ENCODE peak calls at places on chromosome 3, in nine cellular contexts. H is transverse colon, V is esophagus muscularis mucosa, M is endothelial cell of umbilical vein, K is stomach, N is GM23338, T is Panc1, F is K562, D is prostate gland. W is an unnamed sample.

GRCh38 chr3:33886015-33886414 is 87.6 kb downstream of the PDCD6IP start:
- DNase-seq in M (no peak), N (no peak), K (no peak), F (no peak), V (no peak), H (no peak), T (no peak), D (no peak), W (no peak)

GRCh38 chr3:66450389-66451022 is 50.3 kb downstream of the LRIG1 start:
- DNase-seq in F (no peak), N (no peak), V (no peak), D (peak; percentile 87), H (peak; percentile 57), K (peak; percentile 76), M (peak; percentile 91), T (no peak), W (no peak)

GRCh38 chr3:142003291-142003690 is 126.8 kb downstream of the ATP1B3 start:
- DNase-seq in M (no peak), H (no peak), T (no peak), N (no peak), V (no peak), D (no peak), K (no peak), F (no peak), W (no peak)

GRCh38 chr3:96202181-96202580 is 612.2 kb upstream of the EPHA6 start:
- DNase-seq in T (no peak), F (no peak), D (no peak), H (no peak), K (no peak), M (no peak), V (no peak), N (no peak), W (no peak)

GRCh38 chr3:174219738-174220137 is 639.4 kb upstream of the NAALADL2 start:
- DNase-seq in M (no peak), K (no peak), T (peak; percentile 4), D (no peak), F (no peak), N (peak; percentile 17), V (no peak), H (no peak), W (no peak)

GRCh38 chr3:153165211-153165815 is 3.3 kb downstream of the RAP2B start:
- DNase-seq in H (no peak), T (no peak), V (no peak), K (no peak), F (no peak), N (peak; percentile 13), M (peak; percentile 80), D (no peak), W (no peak)

GRCh38 chr3:17290894-17291293 is 406.1 kb downstream of the PLCL2 start:
- DNase-seq in F (no peak), M (no peak), H (no peak), D (no peak), T (no peak), K (no peak), N (no peak), V (no peak), W (no peak)

GRCh38 chr3:9180764-9181117 is 68.7 kb downstream of the SRGAP3 start:
- DNase-seq in K (no peak), D (no peak), H (no peak), N (no peak), V (no peak), M (no peak), F (no peak), T (no peak), W (no peak)

GRCh38 chr3:99862208-99862607 is 44.5 kb downstream of the CMSS1 start:
- DNase-seq in V (no peak), D (no peak), K (no peak), T (no peak), H (no peak), F (no peak), M (peak; percentile 51), N (no peak), W (no peak)

GRCh38 chr3:99858461-99858860 is 40.8 kb downstream of the CMSS1 start:
- DNase-seq in V (no peak), T (no peak), F (no peak), K (no peak), M (no peak), H (no peak), N (no peak), D (no peak), W (no peak)

GRCh38 chr3:99861216-99861615 is 43.6 kb downstream of the CMSS1 start:
- DNase-seq in T (no peak), H (no peak), N (no peak), V (no peak), K (no peak), D (no peak), F (no peak), M (no peak), W (no peak)

GRCh38 chr3:99857278-99857677 is 39.6 kb downstream of the CMSS1 start:
- DNase-seq in N (no peak), M (no peak), T (no peak), V (no peak), F (no peak), K (no peak), H (no peak), D (no peak), W (no peak)

GRCh38 chr3:99859855-99860254 is 42.2 kb downstream of the CMSS1 start:
- DNase-seq in H (no peak), M (peak; percentile 32), T (peak; percentile 79), V (no peak), K (no peak), D (no peak), N (no peak), F (no peak), W (no peak)
- TF ChIP-seq POLR2AphosphoS5 in H (peak; percentile 87), M (no peak), T (no peak), V (peak; percentile 88), K (peak; percentile 56), D (no peak), N (no peak), F (no peak), W (no peak)

GRCh38 chr3:51720292-51721061 is 13.6 kb downstream of the GRM2 start:
- DNase-seq in F (no peak), T (no peak), M (no peak), D (no peak), K (no peak), H (no peak), N (no peak), V (peak; percentile 47), W (no peak)

GRCh38 chr3:51717947-51718346 is 11.1 kb downstream of the GRM2 start:
- DNase-seq in H (no peak), M (no peak), F (no peak), N (no peak), V (peak; percentile 83), T (no peak), D (no peak), K (no peak), W (no peak)

GRCh38 chr3:51719413-51720025 is 12.7 kb downstream of the GRM2 start:
- DNase-seq in K (no peak), V (no peak), N (peak; percentile 37), T (no peak), H (no peak), F (peak; percentile 16), M (no peak), D (no peak), W (no peak)

GRCh38 chr3:51717446-51717845 is 10.6 kb downstream of the GRM2 start:
- DNase-seq in N (no peak), D (no peak), H (no peak), F (no peak), K (no peak), M (no peak), T (no peak), V (peak; percentile 64), W (no peak)

DNA sequence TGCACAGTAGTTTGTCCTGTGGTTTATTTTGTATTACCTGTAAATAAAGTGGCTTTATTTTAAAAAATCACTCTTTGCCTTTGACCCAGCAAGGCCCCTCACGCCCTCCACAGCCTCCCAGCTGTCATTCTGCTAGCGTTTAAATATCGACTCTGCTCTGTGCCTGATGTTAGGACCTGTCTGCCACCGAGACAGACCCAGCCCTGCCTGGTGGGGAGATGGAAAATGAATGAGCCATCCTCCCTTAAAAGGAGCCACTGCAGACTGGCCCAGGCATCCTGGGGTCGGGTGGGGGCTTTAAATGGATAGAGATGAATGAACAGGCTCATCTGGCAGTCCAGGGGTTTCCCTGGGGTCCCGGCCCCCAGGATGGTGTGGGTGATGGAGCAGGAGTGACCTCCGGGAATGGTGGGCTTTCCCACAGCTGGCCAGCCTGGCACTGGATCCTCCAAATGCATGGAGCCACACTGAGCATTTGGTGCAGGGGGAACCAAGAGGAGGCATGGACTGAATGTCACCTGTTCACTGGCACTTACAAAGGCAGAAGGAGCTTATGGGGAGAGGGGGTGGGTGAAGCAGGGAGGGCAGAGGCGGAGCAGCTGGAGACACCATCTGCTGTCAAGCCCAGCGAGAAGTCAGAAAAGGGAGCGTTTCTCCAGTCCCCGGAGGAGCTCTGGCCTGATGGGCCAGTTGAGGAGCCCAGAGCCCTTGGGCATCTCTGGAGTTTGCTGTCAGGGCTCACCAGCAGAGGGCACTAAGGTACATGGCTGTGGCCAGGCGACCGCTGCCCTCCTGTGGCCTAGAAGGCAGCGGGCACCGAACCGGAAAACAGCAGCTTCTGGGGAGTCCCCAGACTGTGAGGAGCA is 11.9 kb downstream of the GRM2 start:
- DNase-seq in F (peak; percentile 57), T (peak; percentile 27), V (peak; percentile 50), M (peak; percentile 30), K (peak; percentile 81), D (no peak), N (peak; percentile 93), H (peak; percentile 73), W (no peak)
- TF ChIP-seq CTCF in F (peak; percentile 100), T (peak; percentile 86), V (peak; percentile 49), M (peak; percentile 84), K (peak; percentile 66), D (peak; percentile 39), N (peak; percentile 90), H (peak; percentile 67), W (peak; percentile 66)

DNA sequence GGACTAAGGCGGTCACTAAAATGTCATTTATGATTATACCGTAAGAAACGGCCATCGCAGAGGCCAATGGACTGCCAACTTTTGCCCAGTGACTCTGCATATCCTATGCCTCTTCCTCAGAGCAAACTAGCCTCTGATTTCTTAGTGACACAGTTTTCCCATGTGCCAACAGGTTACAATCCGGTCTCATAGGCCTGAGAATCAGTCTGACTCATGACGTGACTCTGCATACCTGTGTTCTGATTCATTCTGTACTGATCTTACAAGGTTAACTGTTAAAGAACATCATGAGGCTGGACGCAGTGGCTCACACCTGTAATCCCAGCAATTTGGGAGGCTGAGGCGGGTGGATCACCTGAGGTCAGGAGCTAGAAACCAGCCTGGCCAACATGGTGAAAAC is 17.8 kb downstream of the RUBCN start:
- DNase-seq in M (peak; percentile 39), T (peak; percentile 100), H (no peak), N (no peak), K (no peak), D (no peak), V (no peak), F (no peak), W (no peak)
- TF ChIP-seq POLR2AphosphoS5 in M (no peak), T (no peak), H (no peak), N (no peak), K (no peak), D (no peak), V (no peak), F (no peak), W (no peak)

GRCh38 chr3:123880998-123881561 is 3.1 kb downstream of the MYLK start:
- DNase-seq in H (no peak), T (no peak), N (peak; percentile 73), F (no peak), V (peak; percentile 87), K (no peak), D (no peak), M (peak; percentile 40), W (no peak)

GRCh38 chr3:123877965-123878364 is 6.2 kb downstream of the MYLK start:
- DNase-seq in M (no peak), K (no peak), F (no peak), T (no peak), N (no peak), D (no peak), H (no peak), V (no peak), W (no peak)

GRCh38 chr3:123877466-123877865 is 6.7 kb downstream of the MYLK start:
- DNase-seq in N (no peak), V (no peak), F (no peak), T (no peak), M (no peak), D (no peak), H (no peak), K (no peak), W (no peak)

GRCh38 chr3:123878807-123879206 is 5.3 kb downstream of the MYLK start:
- DNase-seq in N (no peak), D (no peak), M (no peak), H (no peak), T (no peak), V (no peak), K (no peak), F (no peak), W (no peak)

DNA sequence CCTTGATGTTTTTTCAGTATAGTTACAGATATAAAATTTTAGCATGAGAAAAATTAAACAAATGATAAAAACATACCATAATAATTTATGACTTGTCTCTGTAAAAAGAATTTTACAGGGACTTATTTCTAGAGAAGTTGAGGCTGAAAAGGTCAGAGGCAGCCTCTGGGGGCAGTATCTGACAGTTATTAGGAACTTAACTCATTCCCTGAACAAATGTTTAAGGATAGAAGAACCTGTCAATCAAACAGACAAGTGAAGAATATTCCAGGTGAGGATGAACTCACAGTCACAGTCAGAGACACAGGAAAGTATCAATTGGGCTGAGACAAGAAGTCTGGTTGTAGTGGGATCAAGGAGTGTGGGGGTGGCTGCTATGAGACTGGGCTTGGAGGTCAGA is 7.3 kb downstream of the MYLK start:
- DNase-seq in V (no peak), T (no peak), K (no peak), D (no peak), M (no peak), H (no peak), F (no peak), N (peak; percentile 39), W (no peak)
- TF ChIP-seq CTCF in V (no peak), T (peak; percentile 37), K (no peak), D (no peak), M (no peak), H (no peak), F (no peak), N (peak; percentile 65), W (no peak)

W was measured in spleen.